ENCODE peak calls at places on chromosomes 5 and 9, in five cellular contexts. E is left ventricle myocardium inferior, Z is body of pancreas, G is heart right ventricle, X is AG04450. D is an unnamed sample. For H3K27me3, the result is how much of the 10 kb centered on the place peaks cover.

GRCh38 chr5:180085837-180086236 is 14.3 kb upstream of the RNF130 start:
- DNase-seq in G (no peak), Z (no peak), E (no peak), X (no peak), D (no peak)

GRCh38 chr9:34341659-34342266 is 12.4 kb downstream of the NUDT2 start:
- DNase-seq in Z (no peak), E (no peak), X (no peak), G (peak), D (no peak)

GRCh38 chr5:141866111-141866510 is 12.1 kb downstream of the PCDH1 start:
- DNase-seq in X (no peak), G (no peak), E (no peak), Z (peak), D (peak)

GRCh38 chr5:13591621-13592020 is 352.9 kb downstream of the DNAH5 start:
- DNase-seq in Z (no peak), G (no peak), X (peak), E (no peak), D (peak)

GRCh38 chr5:176724472-176724871 is 77.2 kb downstream of the TSPAN17 start:
- DNase-seq in E (no peak), G (no peak), Z (no peak), X (no peak), D (no peak)

GRCh38 chr5:96933764-96934163 is 2.1 kb upstream of the LNPEP start:
- DNase-seq in X (no peak), Z (no peak), G (no peak), E (no peak), D (peak)

GRCh38 chr9:70406446-70406862 is 8.0 kb downstream of the KLF9 start:
- DNase-seq in Z (no peak), E (no peak), X (no peak), G (no peak), D (no peak)

GRCh38 chr5:1793966-1794895 is 5.4 kb downstream of the MRPL36 start:
- DNase-seq in G (no peak), X (peak), E (no peak), Z (no peak), D (peak)

GRCh38 chr9:107251756-107252322 is 31.2 kb upstream of the RAD23B start:
- DNase-seq in G (peak), Z (peak), X (peak), E (peak), D (no peak)

GRCh38 chr5:179285236-179285635 is 60.0 kb downstream of the ADAMTS2 start:
- DNase-seq in Z (peak), E (peak), G (peak), X (no peak), D (no peak)

GRCh38 chr5:135950611-135951010 is 4.2 kb downstream of the LECT2 start:
- DNase-seq in X (peak), Z (no peak), G (no peak), E (no peak), D (no peak)

GRCh38 chr9:71638627-71639026 is 129.7 kb downstream of the CEMIP2 start:
- DNase-seq in E (no peak), Z (peak), G (peak), X (no peak), D (no peak)
- H3K4me3 ChIP-seq in E (peak), Z (no peak), G (peak), X (no peak), D (no peak)

GRCh38 chr5:90421136-90421535 is 11.6 kb upstream of the CETN3 start:
- DNase-seq in Z (peak), X (no peak), E (no peak), G (no peak), D (peak)
- TF ChIP-seq CTCF in Z (peak), X (peak), E (peak), G (no peak), D (peak)

DNA sequence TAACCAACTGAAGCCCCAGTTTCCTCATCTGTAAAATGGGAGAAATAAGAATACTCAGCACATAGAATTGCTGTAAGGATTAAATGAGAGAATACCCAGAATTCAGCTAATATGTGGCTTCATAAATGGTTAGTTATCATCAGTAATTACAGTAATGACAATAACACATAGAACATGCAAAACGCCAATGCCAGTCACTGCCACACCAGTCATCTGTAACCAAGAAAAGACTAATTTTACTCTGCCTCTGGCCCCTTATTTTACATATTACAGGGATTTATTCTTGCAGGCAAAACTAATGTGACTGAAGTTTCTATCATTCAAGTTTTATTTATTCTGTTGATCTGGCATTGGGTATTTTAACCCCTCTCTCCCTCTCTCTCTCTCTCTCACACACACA is 46.5 kb downstream of the EBF1 start:
- DNase-seq in X (no peak), G (no peak), Z (no peak), E (no peak), D (no peak)
- H3K27me3 ChIP-seq in X (under half), G (under half), Z (under half), E (under half), D (under half)

GRCh38 chr5:81006231-81006630 is 46.1 kb downstream of the RASGRF2 start:
- DNase-seq in G (no peak), X (no peak), E (no peak), Z (no peak), D (no peak)

GRCh38 chr5:81006955-81007636 is 46.9 kb downstream of the RASGRF2 start:
- DNase-seq in G (no peak), Z (no peak), E (no peak), X (no peak), D (no peak)

GRCh38 chr5:81014348-81014747 is 54.2 kb downstream of the RASGRF2 start:
- DNase-seq in X (no peak), G (no peak), Z (no peak), E (no peak), D (no peak)

GRCh38 chr5:81007637-81008027 is 47.5 kb downstream of the RASGRF2 start:
- DNase-seq in Z (no peak), G (no peak), E (no peak), X (no peak), D (no peak)

GRCh38 chr5:81010636-81011035 is 50.5 kb downstream of the RASGRF2 start:
- DNase-seq in E (no peak), Z (no peak), X (peak), G (no peak), D (no peak)
- H3K4me3 ChIP-seq in E (no peak), Z (no peak), X (no peak), G (no peak), D (no peak)

DNA sequence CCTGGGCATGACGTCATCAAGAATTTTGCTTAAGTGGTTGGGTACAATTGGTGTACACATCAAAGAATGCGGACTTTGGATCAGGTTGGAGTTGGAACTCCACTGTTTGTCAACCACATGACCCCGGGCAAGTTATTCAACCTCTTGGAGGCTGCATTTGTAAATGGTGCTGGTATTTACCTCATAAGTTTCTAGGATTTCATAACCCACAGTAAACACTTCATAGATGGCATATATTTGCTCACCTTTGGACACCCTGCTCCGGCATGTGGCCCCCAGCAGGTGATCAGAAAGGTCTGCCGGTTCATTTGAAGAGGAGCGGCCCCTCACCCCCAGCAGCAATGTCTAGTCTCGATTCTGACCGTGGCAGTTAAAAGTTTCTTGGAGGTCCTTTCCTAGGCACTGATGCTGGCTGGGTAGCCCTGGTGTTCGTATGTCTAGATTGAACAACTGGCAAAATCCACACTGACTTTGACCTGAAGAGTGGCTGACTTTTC is 60.6 kb downstream of the IL6ST start:
- DNase-seq in E (no peak), G (no peak), Z (peak), X (no peak), D (peak)
- TF ChIP-seq CTCF in E (no peak), G (no peak), Z (no peak), X (no peak), D (no peak)

GRCh38 chr5:171582849-171583248 is 163.4 kb downstream of the FGF18 start:
- DNase-seq in Z (no peak), E (no peak), X (no peak), G (no peak), D (no peak)
- H3K27me3 ChIP-seq in Z (under half), E (under half), X (under half), G (under half), D (under half)

GRCh38 chr5:35617060-35617434 is 616 bp upstream of the SPEF2 start:
- DNase-seq in G (no peak), X (no peak), E (no peak), Z (no peak), D (no peak)
- H3K4me3 ChIP-seq in G (peak), X (peak), E (peak), Z (no peak), D (no peak)

D was measured in bronchial epithelial cell.